ENCODE peak calls at places on chromosomes 6 and 20, in seven cellular contexts. Q, R, N, S, B, A and L are unnamed samples.

GRCh38 chr20:24376523-24377085 is 92.8 kb upstream of the SYNDIG1 start:
- DNase-seq in Q (peak; percentile 44), R (no peak), N (no peak), S (no peak), B (no peak), A (no peak), L (no peak)

GRCh38 chr6:149433901-149434300 is 33.8 kb downstream of the SUMO4 start:
- DNase-seq in Q (no peak), R (no peak), N (no peak), S (no peak), B (no peak), A (no peak), L (no peak)

GRCh38 chr20:37387519-37388269 is 41.8 kb downstream of the SRC start:
- DNase-seq in Q (no peak), R (no peak), N (no peak), S (no peak), B (no peak), A (peak; percentile 54), L (no peak)

GRCh38 chr6:52640170-52640569 is 30.7 kb upstream of the TMEM14A start:
- DNase-seq in Q (peak; percentile 87), R (no peak), N (peak; percentile 52), S (peak; percentile 17), B (no peak), A (no peak), L (no peak)

GRCh38 chr6:5416250-5416649 is 154.9 kb downstream of the FARS2 start:
- DNase-seq in Q (no peak), R (no peak), N (no peak), S (no peak), B (no peak), A (no peak), L (no peak)

GRCh38 chr20:48329216-48329615 is 498.6 kb downstream of the PREX1 start:
- DNase-seq in Q (no peak), R (no peak), N (no peak), S (no peak), B (no peak), A (no peak), L (no peak)

GRCh38 chr6:82971877-82972460 is 93.7 kb downstream of the UBE3D start:
- DNase-seq in Q (no peak), R (no peak), N (no peak), S (no peak), B (no peak), A (no peak), L (no peak)

GRCh38 chr6:31464252-31465184 is 33.4 kb upstream of the MICB start:
- DNase-seq in Q (no peak), R (no peak), N (no peak), S (no peak), B (no peak), A (no peak), L (no peak)

GRCh38 chr6:36907781-36908180 is 22.0 kb downstream of the C6orf89 start:
- DNase-seq in Q (peak; percentile 36), R (no peak), N (peak; percentile 90), S (peak; percentile 75), B (peak; percentile 66), A (peak; percentile 91), L (peak; percentile 89)

GRCh38 chr20:60024801-60025200 is 66.6 kb downstream of the CDH26 start:
- DNase-seq in Q (no peak), R (no peak), N (no peak), S (no peak), B (no peak), A (no peak), L (no peak)

GRCh38 chr20:61274326-61274725 is 22.3 kb downstream of the CDH4 start:
- DNase-seq in Q (no peak), R (no peak), N (no peak), S (no peak), B (no peak), A (no peak), L (no peak)

GRCh38 chr6:3561745-3562144 is 104.9 kb upstream of the SLC22A23 start:
- DNase-seq in Q (peak; percentile 35), R (no peak), N (no peak), S (no peak), B (no peak), A (no peak), L (no peak)

GRCh38 chr20:18224968-18225568 is 63.3 kb upstream of the ZNF133 start:
- DNase-seq in Q (peak; percentile 64), R (peak; percentile 8), N (peak; percentile 48), S (peak; percentile 47), B (no peak), A (no peak), L (peak; percentile 77)

GRCh38 chr6:70669133-70669532 is 1.4 kb downstream of the SMAP1 start:
- DNase-seq in Q (peak; percentile 12), R (no peak), N (no peak), S (peak; percentile 11), B (no peak), A (no peak), L (no peak)

GRCh38 chr6:42251911-42252637 is 34.4 kb upstream of the MRPS10 start:
- DNase-seq in Q (no peak), R (no peak), N (peak; percentile 56), S (peak; percentile 68), B (peak; percentile 87), A (peak; percentile 71), L (peak; percentile 90)

GRCh38 chr6:5083813-5084191 is 1.3 kb upstream of the PPP1R3G start:
- DNase-seq in Q (no peak), R (no peak), N (no peak), S (no peak), B (no peak), A (no peak), L (no peak)

GRCh38 chr20:38196592-38196991 is 31.5 kb upstream of the TGM2 start:
- DNase-seq in Q (peak; percentile 80), R (peak; percentile 38), N (no peak), S (peak; percentile 69), B (peak; percentile 84), A (peak; percentile 78), L (peak; percentile 46)

GRCh38 chr20:35823147-35823546 is 51.3 kb downstream of the PHF20 start:
- DNase-seq in Q (no peak), R (no peak), N (no peak), S (no peak), B (no peak), A (no peak), L (no peak)

GRCh38 chr20:57632286-57632685 is 12.1 kb upstream of the ZBP1 start:
- DNase-seq in Q (no peak), R (no peak), N (no peak), S (no peak), B (no peak), A (no peak), L (no peak)
- H3K27me3 ChIP-seq in Q (peaks cover 4% of the 10 kb centered on the region), R (no peaks in the 10 kb centered on the region), N (peaks cover 10% of the 10 kb centered on the region), S (no peaks in the 10 kb centered on the region), B (no peaks in the 10 kb centered on the region), A (no peaks in the 10 kb centered on the region), L (peaks cover 5% of the 10 kb centered on the region)

GRCh38 chr6:1591243-1591642 is 18.5 kb upstream of the FOXC1 start:
- DNase-seq in Q (no peak), R (no peak), N (no peak), S (no peak), B (no peak), A (no peak), L (no peak)
- TF ChIP-seq POLR2A in Q (no peak), R (no peak), N (no peak), S (no peak), B (no peak), A (no peak), L (no peak)

GRCh38 chr6:165986647-165987482 is 180.8 kb downstream of the TBXT start:
- DNase-seq in Q (peak; percentile 61), R (no peak), N (no peak), S (no peak), B (no peak), A (peak; percentile 81), L (peak; percentile 49)

GRCh38 chr6:165984743-165985142 is 182.9 kb downstream of the TBXT start:
- DNase-seq in Q (no peak), R (no peak), N (no peak), S (no peak), B (no peak), A (no peak), L (no peak)

GRCh38 chr6:165985926-165986646 is 181.6 kb downstream of the TBXT start:
- DNase-seq in Q (no peak), R (no peak), N (no peak), S (no peak), B (no peak), A (no peak), L (no peak)

GRCh38 chr6:165985281-165985925 is 182.2 kb downstream of the TBXT start:
- DNase-seq in Q (no peak), R (no peak), N (no peak), S (no peak), B (no peak), A (no peak), L (no peak)

DNA sequence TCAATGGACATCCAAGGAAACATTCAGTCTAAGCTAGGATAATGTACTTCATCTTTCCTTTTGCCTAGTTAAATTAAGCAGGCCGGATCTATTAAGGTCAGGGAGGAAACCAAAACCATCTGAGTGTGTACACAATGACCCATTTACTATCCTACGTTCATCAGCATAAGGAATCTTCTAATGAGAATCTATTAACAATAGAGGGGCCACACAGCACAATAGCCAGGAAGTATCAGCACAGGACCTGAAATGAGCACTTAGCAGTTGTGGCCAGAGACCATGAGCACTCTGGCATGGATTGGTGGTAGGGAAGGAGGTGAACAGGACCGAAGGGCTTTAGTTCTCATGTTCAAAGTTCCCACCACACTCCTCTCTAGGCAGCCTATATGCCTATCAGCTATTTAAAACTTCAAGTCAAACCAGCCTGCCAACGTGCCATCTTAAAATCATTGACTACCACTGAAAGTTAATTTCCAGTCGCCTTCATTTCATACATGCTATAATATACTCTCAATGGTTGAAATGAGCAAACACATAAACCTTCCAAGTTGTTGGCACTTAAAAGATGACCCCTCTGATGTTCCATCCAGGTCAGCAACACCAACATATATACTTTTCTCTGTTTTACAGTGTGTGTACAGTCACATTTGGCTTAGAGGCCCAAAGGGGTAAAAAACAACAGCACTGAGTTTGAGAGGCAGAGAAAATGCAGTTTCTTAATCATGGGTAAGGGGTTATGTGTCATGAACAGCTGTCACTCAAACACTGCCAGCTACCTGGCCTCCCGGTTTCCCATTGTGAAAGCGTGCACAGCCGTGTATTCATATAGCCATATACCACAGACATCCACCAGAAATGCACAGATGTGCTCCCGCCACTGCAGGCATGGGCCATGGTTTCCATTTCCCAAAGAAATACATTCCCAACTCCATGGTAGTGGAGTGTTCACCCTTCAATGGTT is 184.3 kb downstream of the TBXT start:
- DNase-seq in Q (no peak), R (no peak), N (no peak), S (no peak), B (no peak), A (no peak), L (no peak)
- H3K27me3 ChIP-seq in Q (no peaks in the 10 kb centered on the region), R (peaks cover 14% of the 10 kb centered on the region), N (peaks cover 37% of the 10 kb centered on the region), S (peaks cover under 1% of the 10 kb centered on the region), B (peaks cover 5% of the 10 kb centered on the region), A (no peaks in the 10 kb centered on the region), L (no peaks in the 10 kb centered on the region)

DNA sequence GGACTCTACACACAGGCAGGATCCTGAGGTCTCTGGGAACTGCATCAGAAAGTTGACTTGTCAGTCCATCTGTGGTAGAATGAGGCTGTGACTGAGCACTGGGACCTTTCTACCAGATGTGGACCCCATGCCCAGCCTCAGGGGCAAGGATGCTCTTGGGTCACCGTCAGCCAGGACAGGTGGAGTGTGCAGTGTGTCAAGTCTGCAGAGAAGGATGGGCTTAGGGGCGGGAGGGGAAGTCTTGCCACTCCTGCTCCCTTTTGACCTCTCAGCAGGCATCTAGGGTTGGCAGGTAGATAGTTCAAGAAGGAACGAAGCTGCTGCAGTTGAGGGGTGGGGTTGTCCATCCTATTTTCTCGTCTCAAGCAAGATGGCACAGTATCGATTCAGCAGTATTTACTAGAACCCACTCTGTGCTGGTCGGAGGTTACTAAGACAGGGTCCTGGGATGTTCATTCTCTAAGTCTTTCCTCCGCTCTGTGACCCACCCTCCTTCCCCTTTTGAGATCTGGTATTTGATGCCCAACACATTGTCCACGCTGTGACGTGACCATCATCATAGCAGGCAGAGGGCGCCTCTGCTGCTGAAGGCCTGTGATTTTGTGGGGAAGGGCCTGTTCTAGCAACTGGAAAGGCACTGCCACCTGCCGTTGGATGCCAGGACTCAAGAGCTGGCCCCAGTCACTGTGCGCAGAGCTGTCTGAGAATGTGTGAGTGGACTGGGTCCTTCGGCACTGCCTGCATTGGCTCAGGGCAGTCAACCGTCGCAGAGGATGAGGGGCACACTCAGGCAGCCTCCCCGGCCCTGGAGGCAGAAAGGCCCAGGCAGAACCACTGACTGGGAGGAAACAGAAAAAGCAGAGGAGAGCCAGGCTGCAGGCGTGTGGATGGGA is 23.2 kb downstream of the RBCK1 start:
- DNase-seq in Q (peak; percentile 68), R (peak; percentile 28), N (peak; percentile 77), S (peak; percentile 85), B (no peak), A (no peak), L (peak; percentile 82)
- TF ChIP-seq POLR2A in Q (no peak), R (no peak), N (no peak), S (no peak), B (no peak), A (no peak), L (no peak)